ENCODE peak calls at places on chromosomes 3 and 15, in eight cellular contexts. X is WTC11, W is GM13976, M is Panc1, L is heart right ventricle, S is transverse colon, B is upper lobe of right lung, C is cardiac fibroblast. Z is an unnamed sample.
A peak's percentile ranks its signal among the peaks of the same experiment; 100 is the strongest.

GRCh38 chr3:179673522-179673921 is 20.7 kb downstream of the USP13 start:
- DNase-seq in M (no peak), C (no peak), W (no peak), S (no peak), B (peak; percentile 67), X (no peak), L (no peak), Z (no peak)

GRCh38 chr3:133944181-133944580 is 48.5 kb upstream of the RAB6B start:
- DNase-seq in M (peak; percentile 7), L (no peak), S (no peak), B (no peak), W (no peak), X (no peak), C (peak; percentile 59), Z (no peak)

GRCh38 chr3:185308126-185308754 is 54.4 kb upstream of the EHHADH start:
- DNase-seq in M (peak; percentile 45), W (peak; percentile 61), L (no peak), X (peak; percentile 78), B (no peak), S (peak; percentile 63), C (peak; percentile 85), Z (peak; percentile 48)

GRCh38 chr3:16136042-16136441 is 38.4 kb upstream of the GALNT15 start:
- DNase-seq in B (no peak), M (no peak), C (peak; percentile 71), W (no peak), L (no peak), S (no peak), X (no peak), Z (no peak)

GRCh38 chr3:9957214-9957613 is 5.0 kb upstream of the PRRT3 start:
- DNase-seq in B (no peak), X (no peak), C (peak; percentile 41), M (no peak), L (no peak), S (no peak), W (no peak), Z (no peak)

GRCh38 chr3:134423153-134423552 is 48.9 kb upstream of the AMOTL2 start:
- DNase-seq in X (peak; percentile 25), S (no peak), M (no peak), C (peak; percentile 27), B (no peak), W (no peak), L (no peak), Z (no peak)

GRCh38 chr3:13419356-13420050 is 619 bp downstream of the NUP210 start:
- DNase-seq in S (peak; percentile 41), B (peak; percentile 86), C (no peak), L (peak; percentile 44), X (peak; percentile 44), W (peak; percentile 77), M (no peak), Z (peak; percentile 76)

GRCh38 chr3:128984596-128984995 is 9.3 kb downstream of the CFAP92 start:
- DNase-seq in B (no peak), S (no peak), W (no peak), L (no peak), M (no peak), C (peak; percentile 32), X (no peak), Z (no peak)

GRCh38 chr15:92001307-92001706 is 147.8 kb downstream of the SLCO3A1 start:
- DNase-seq in W (no peak), M (no peak), C (no peak), X (no peak), S (no peak), L (no peak), B (no peak), Z (no peak)

GRCh38 chr3:57158813-57159678 is 6.1 kb downstream of the IL17RD start:
- DNase-seq in M (no peak), C (no peak), L (no peak), W (no peak), B (no peak), S (no peak), X (peak; percentile 31), Z (no peak)

GRCh38 chr3:173038484-173038871 is 102.6 kb downstream of the SPATA16 start:
- DNase-seq in C (no peak), S (no peak), M (no peak), B (no peak), W (no peak), L (no peak), X (no peak), Z (no peak)

GRCh38 chr3:57464801-57465200 is 79.3 kb downstream of the DNAH12 start:
- DNase-seq in L (no peak), C (peak; percentile 16), W (no peak), X (no peak), M (peak; percentile 0), S (no peak), B (no peak), Z (no peak)

GRCh38 chr15:88911766-88912118 is 1.4 kb downstream of the MFGE8 start:
- DNase-seq in W (peak; percentile 20), S (no peak), C (peak; percentile 48), L (peak; percentile 52), X (peak; percentile 47), B (no peak), M (no peak), Z (peak; percentile 23)

GRCh38 chr15:88913850-88914169 is 631 bp upstream of the MFGE8 start:
- DNase-seq in X (no peak), B (no peak), S (no peak), C (no peak), W (no peak), L (no peak), M (no peak), Z (peak; percentile 7)

GRCh38 chr15:88912500-88912921 is 668 bp downstream of the MFGE8 start:
- DNase-seq in L (peak; percentile 60), X (no peak), C (peak; percentile 54), S (no peak), M (no peak), B (no peak), W (peak; percentile 33), Z (no peak)

GRCh38 chr15:88915354-88915753 is 2.2 kb upstream of the MFGE8 start:
- DNase-seq in L (no peak), M (no peak), X (no peak), W (no peak), C (no peak), B (no peak), S (no peak), Z (no peak)

GRCh38 chr15:88913017-88913849 is at the start of gene MFGE8:
- DNase-seq in M (no peak), B (peak; percentile 90), W (peak; percentile 83), L (peak; percentile 86), S (peak; percentile 69), X (peak; percentile 92), C (peak; percentile 69), Z (peak; percentile 83)
- TF ChIP-seq CTCF in M (no peak), B (peak; percentile 10), W (no peak), L (no peak), S (no peak), X (no peak), C (no peak), Z (no peak)

GRCh38 chr3:197458906-197459470 is 96.8 kb downstream of the BDH1 start:
- DNase-seq in L (no peak), C (no peak), M (no peak), S (peak; percentile 61), W (no peak), B (peak; percentile 30), X (no peak), Z (no peak)

GRCh38 chr3:197456271-197457091 is 99.3 kb downstream of the BDH1 start:
- DNase-seq in X (peak; percentile 82), S (peak; percentile 83), B (peak; percentile 93), C (peak; percentile 92), M (no peak), L (peak; percentile 86), W (peak; percentile 78), Z (peak; percentile 58)

GRCh38 chr3:197460639-197461038 is 95.1 kb downstream of the BDH1 start:
- DNase-seq in L (no peak), X (no peak), S (no peak), B (peak; percentile 3), C (no peak), M (no peak), W (no peak), Z (no peak)

GRCh38 chr3:197460002-197460401 is 95.8 kb downstream of the BDH1 start:
- DNase-seq in S (no peak), L (no peak), X (no peak), M (no peak), W (no peak), B (peak; percentile 29), C (no peak), Z (no peak)

GRCh38 chr3:197458179-197458707 is 97.5 kb downstream of the BDH1 start:
- DNase-seq in M (no peak), S (peak; percentile 60), C (no peak), X (no peak), L (no peak), W (peak; percentile 44), B (peak; percentile 68), Z (peak; percentile 40)
- TF ChIP-seq CTCF in M (peak; percentile 64), S (peak; percentile 51), C (peak; percentile 27), X (no peak), L (no peak), W (no peak), B (peak; percentile 43), Z (peak; percentile 38)

GRCh38 chr3:95939235-95939824 is 875.1 kb upstream of the EPHA6 start:
- DNase-seq in B (no peak), M (no peak), X (no peak), L (no peak), W (no peak), S (no peak), C (no peak), Z (no peak)

GRCh38 chr3:95934181-95934580 is 880.2 kb upstream of the EPHA6 start:
- DNase-seq in X (no peak), C (no peak), W (no peak), M (no peak), S (no peak), L (no peak), B (no peak), Z (no peak)
- TF ChIP-seq CTCF in X (no peak), C (no peak), W (no peak), M (no peak), S (no peak), L (no peak), B (no peak), Z (no peak)

DNA sequence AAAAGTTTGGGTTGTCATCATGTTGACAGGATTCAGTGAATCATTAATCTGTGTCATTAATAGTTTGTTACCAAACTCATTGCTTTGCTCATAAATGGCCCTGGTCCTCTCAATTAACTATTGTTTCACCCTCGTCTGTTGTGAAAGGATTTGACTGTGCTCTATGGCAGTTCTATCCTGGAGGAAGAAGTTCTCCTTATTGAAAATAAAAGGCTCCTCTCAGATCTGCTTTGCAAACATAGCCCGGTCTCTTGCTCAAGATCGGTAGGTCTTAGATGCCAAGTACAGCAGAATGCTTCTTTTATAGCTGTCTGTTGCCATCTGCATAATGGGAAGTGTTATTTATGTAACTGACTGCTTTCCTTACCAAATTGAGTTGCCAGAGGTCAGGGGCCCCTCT is 146.5 kb downstream of the EBLN2 start:
- DNase-seq in L (no peak), B (no peak), M (no peak), S (no peak), C (no peak), W (no peak), X (no peak), Z (no peak)
- TF ChIP-seq CTCF in L (no peak), B (no peak), M (no peak), S (no peak), C (no peak), W (no peak), X (no peak), Z (no peak)